ENCODE peak calls at places on chromosomes 5 and 9, in ten cellular contexts. One of them, this sample, is unnamed.

GRCh38 chr5:141567513-141568117 is 51.2 kb downstream of the DIAPH1 start:
- DNase-seq in left ventricle myocardium inferior: no peak
- DNase-seq in endothelial cell: no peak
- DNase-seq in Calu3: no peak
- DNase-seq in GM12865: peak
- DNase-seq in neural crest cell: no peak
- DNase-seq in thoracic aorta: no peak
- DNase-seq in B cell: no peak
- DNase-seq in BE2C: no peak
- DNase-seq in ascending aorta: no peak
- DNase-seq in this sample: no peak

GRCh38 chr5:128596071-128596470 is 58.0 kb upstream of the FBN2 start:
- DNase-seq in left ventricle myocardium inferior: no peak
- DNase-seq in endothelial cell: no peak
- DNase-seq in thoracic aorta: no peak
- DNase-seq in BE2C: no peak
- DNase-seq in B cell: no peak
- DNase-seq in neural crest cell: no peak
- DNase-seq in GM12865: no peak
- DNase-seq in Calu3: peak
- DNase-seq in ascending aorta: no peak
- DNase-seq in this sample: no peak

GRCh38 chr5:161165998-161166660 is 314.1 kb upstream of the ATP10B start:
- DNase-seq in Calu3: no peak
- DNase-seq in neural crest cell: no peak
- DNase-seq in ascending aorta: no peak
- DNase-seq in B cell: no peak
- DNase-seq in left ventricle myocardium inferior: no peak
- DNase-seq in BE2C: peak
- DNase-seq in endothelial cell: no peak
- DNase-seq in thoracic aorta: no peak
- DNase-seq in GM12865: no peak
- DNase-seq in this sample: no peak

GRCh38 chr9:125888220-125888619 is 141.0 kb downstream of the PBX3 start:
- DNase-seq in left ventricle myocardium inferior: no peak
- DNase-seq in B cell: no peak
- DNase-seq in Calu3: no peak
- DNase-seq in endothelial cell: no peak
- DNase-seq in BE2C: no peak
- DNase-seq in neural crest cell: no peak
- DNase-seq in thoracic aorta: no peak
- DNase-seq in GM12865: no peak
- DNase-seq in ascending aorta: no peak
- DNase-seq in this sample: no peak

GRCh38 chr9:12808569-12808968 is 33.7 kb downstream of the LURAP1L start:
- DNase-seq in B cell: no peak
- DNase-seq in GM12865: no peak
- DNase-seq in BE2C: no peak
- DNase-seq in neural crest cell: no peak
- DNase-seq in ascending aorta: no peak
- DNase-seq in thoracic aorta: no peak
- DNase-seq in endothelial cell: no peak
- DNase-seq in left ventricle myocardium inferior: no peak
- DNase-seq in Calu3: no peak
- DNase-seq in this sample: no peak

GRCh38 chr5:178106556-178107239 is 6.6 kb upstream of the N4BP3 start:
- DNase-seq in endothelial cell: no peak
- DNase-seq in Calu3: no peak
- DNase-seq in B cell: no peak
- DNase-seq in ascending aorta: no peak
- DNase-seq in left ventricle myocardium inferior: no peak
- DNase-seq in neural crest cell: no peak
- DNase-seq in BE2C: no peak
- DNase-seq in thoracic aorta: no peak
- DNase-seq in GM12865: peak
- DNase-seq in this sample: no peak

GRCh38 chr5:57779383-57780223 is 297.0 kb upstream of the ACTBL2 start:
- DNase-seq in GM12865: peak
- DNase-seq in Calu3: peak
- DNase-seq in ascending aorta: no peak
- DNase-seq in B cell: no peak
- DNase-seq in endothelial cell: peak
- DNase-seq in left ventricle myocardium inferior: peak
- DNase-seq in BE2C: peak
- DNase-seq in thoracic aorta: no peak
- DNase-seq in neural crest cell: peak
- DNase-seq in this sample: peak

GRCh38 chr9:130143974-130144373 is 28.2 kb upstream of the NCS1 start:
- DNase-seq in endothelial cell: no peak
- DNase-seq in neural crest cell: no peak
- DNase-seq in Calu3: no peak
- DNase-seq in B cell: no peak
- DNase-seq in GM12865: no peak
- DNase-seq in left ventricle myocardium inferior: peak
- DNase-seq in thoracic aorta: no peak
- DNase-seq in BE2C: no peak
- DNase-seq in ascending aorta: peak
- DNase-seq in this sample: peak

GRCh38 chr5:132205385-132206125 is 22.1 kb downstream of the P4HA2 start:
- DNase-seq in thoracic aorta: no peak
- DNase-seq in B cell: no peak
- DNase-seq in GM12865: peak
- DNase-seq in BE2C: peak
- DNase-seq in Calu3: no peak
- DNase-seq in neural crest cell: no peak
- DNase-seq in endothelial cell: no peak
- DNase-seq in left ventricle myocardium inferior: peak
- DNase-seq in ascending aorta: peak
- DNase-seq in this sample: no peak

GRCh38 chr9:78325343-78325742 is 28.4 kb downstream of the PSAT1 start:
- DNase-seq in thoracic aorta: no peak
- DNase-seq in left ventricle myocardium inferior: no peak
- DNase-seq in neural crest cell: peak
- DNase-seq in ascending aorta: no peak
- DNase-seq in BE2C: peak
- DNase-seq in B cell: no peak
- DNase-seq in GM12865: no peak
- DNase-seq in Calu3: no peak
- DNase-seq in endothelial cell: no peak
- DNase-seq in this sample: no peak

GRCh38 chr9:6938447-6938846 is 180.7 kb downstream of the KDM4C start:
- DNase-seq in B cell: no peak
- DNase-seq in Calu3: no peak
- DNase-seq in neural crest cell: no peak
- DNase-seq in BE2C: no peak
- DNase-seq in left ventricle myocardium inferior: no peak
- DNase-seq in endothelial cell: no peak
- DNase-seq in thoracic aorta: no peak
- DNase-seq in GM12865: no peak
- DNase-seq in ascending aorta: no peak
- DNase-seq in this sample: no peak

GRCh38 chr5:102811962-102812361 is 56.9 kb downstream of the PAM start:
- DNase-seq in thoracic aorta: no peak
- DNase-seq in BE2C: no peak
- DNase-seq in left ventricle myocardium inferior: no peak
- DNase-seq in Calu3: no peak
- DNase-seq in B cell: no peak
- DNase-seq in neural crest cell: no peak
- DNase-seq in endothelial cell: no peak
- DNase-seq in GM12865: no peak
- DNase-seq in ascending aorta: no peak
- DNase-seq in this sample: no peak

GRCh38 chr5:97915101-97915500 is 732.1 kb upstream of the RIOK2 start:
- DNase-seq in BE2C: no peak
- DNase-seq in GM12865: no peak
- DNase-seq in ascending aorta: no peak
- DNase-seq in endothelial cell: no peak
- DNase-seq in Calu3: no peak
- DNase-seq in B cell: no peak
- DNase-seq in left ventricle myocardium inferior: no peak
- DNase-seq in thoracic aorta: no peak
- DNase-seq in neural crest cell: no peak
- DNase-seq in this sample: no peak

GRCh38 chr9:79686381-79687130 is 114.8 kb downstream of the TLE4 start:
- DNase-seq in BE2C: no peak
- DNase-seq in neural crest cell: no peak
- DNase-seq in GM12865: no peak
- DNase-seq in thoracic aorta: peak
- DNase-seq in Calu3: no peak
- DNase-seq in B cell: no peak
- DNase-seq in left ventricle myocardium inferior: no peak
- DNase-seq in ascending aorta: peak
- DNase-seq in endothelial cell: no peak
- DNase-seq in this sample: no peak
- TF ChIP-seq CTCF in BE2C: no peak
- TF ChIP-seq CTCF in neural crest cell: no peak
- TF ChIP-seq CTCF in GM12865: no peak
- TF ChIP-seq CTCF in thoracic aorta: no peak
- TF ChIP-seq CTCF in Calu3: no peak
- TF ChIP-seq CTCF in B cell: no peak
- TF ChIP-seq CTCF in left ventricle myocardium inferior: no peak
- TF ChIP-seq CTCF in ascending aorta: no peak
- TF ChIP-seq CTCF in endothelial cell: no peak
- TF ChIP-seq CTCF in this sample: no peak

GRCh38 chr5:171309526-171310333 is 682 bp downstream of the TLX3 start:
- DNase-seq in Calu3: peak
- DNase-seq in GM12865: no peak
- DNase-seq in left ventricle myocardium inferior: no peak
- DNase-seq in neural crest cell: no peak
- DNase-seq in endothelial cell: peak
- DNase-seq in BE2C: no peak
- DNase-seq in ascending aorta: peak
- DNase-seq in B cell: no peak
- DNase-seq in thoracic aorta: no peak
- DNase-seq in this sample: peak

GRCh38 chr5:171311698-171312083 is 2.6 kb downstream of the TLX3 start:
- DNase-seq in left ventricle myocardium inferior: no peak
- DNase-seq in GM12865: no peak
- DNase-seq in Calu3: no peak
- DNase-seq in neural crest cell: no peak
- DNase-seq in endothelial cell: no peak
- DNase-seq in BE2C: no peak
- DNase-seq in B cell: no peak
- DNase-seq in ascending aorta: peak
- DNase-seq in thoracic aorta: no peak
- DNase-seq in this sample: no peak

GRCh38 chr5:171310816-171311697 is 2.0 kb downstream of the TLX3 start:
- DNase-seq in Calu3: no peak
- DNase-seq in neural crest cell: peak
- DNase-seq in GM12865: no peak
- DNase-seq in B cell: no peak
- DNase-seq in left ventricle myocardium inferior: no peak
- DNase-seq in ascending aorta: peak
- DNase-seq in thoracic aorta: no peak
- DNase-seq in BE2C: no peak
- DNase-seq in endothelial cell: peak
- DNase-seq in this sample: no peak

GRCh38 chr5:171309276-171309525 is 153 bp downstream of the TLX3 start:
- DNase-seq in BE2C: no peak
- DNase-seq in B cell: no peak
- DNase-seq in GM12865: no peak
- DNase-seq in thoracic aorta: no peak
- DNase-seq in neural crest cell: no peak
- DNase-seq in ascending aorta: peak
- DNase-seq in Calu3: no peak
- DNase-seq in left ventricle myocardium inferior: no peak
- DNase-seq in endothelial cell: no peak
- DNase-seq in this sample: no peak

DNA sequence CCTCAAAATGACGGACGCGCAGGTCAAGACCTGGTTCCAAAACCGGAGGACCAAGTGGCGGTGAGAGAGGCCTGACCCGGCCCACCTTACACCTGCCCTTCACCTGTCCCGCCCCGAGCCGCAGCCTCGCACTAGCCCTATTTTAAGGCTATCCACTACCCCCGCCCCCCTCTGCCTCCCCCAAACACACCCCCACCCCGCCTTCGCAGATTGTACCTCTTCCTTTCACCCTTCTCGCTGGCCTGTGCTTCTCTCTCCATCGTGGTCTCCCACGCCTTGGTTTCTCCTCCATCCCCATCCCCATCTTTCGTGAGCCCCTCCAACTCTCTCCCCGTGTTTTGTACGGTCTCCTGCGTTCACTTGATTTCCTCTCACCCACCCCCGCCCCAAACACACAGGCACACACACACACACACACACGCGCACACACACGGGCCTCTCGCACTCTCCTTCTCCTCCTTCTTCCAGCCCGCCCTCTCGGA is 1.3 kb downstream of the TLX3 start:
- DNase-seq in GM12865: no peak
- DNase-seq in Calu3: no peak
- DNase-seq in BE2C: no peak
- DNase-seq in left ventricle myocardium inferior: no peak
- DNase-seq in ascending aorta: peak
- DNase-seq in thoracic aorta: no peak
- DNase-seq in neural crest cell: no peak
- DNase-seq in B cell: no peak
- DNase-seq in endothelial cell: no peak
- DNase-seq in this sample: no peak
- TF ChIP-seq CTCF in GM12865: no peak
- TF ChIP-seq CTCF in Calu3: no peak
- TF ChIP-seq CTCF in BE2C: no peak
- TF ChIP-seq CTCF in left ventricle myocardium inferior: no peak
- TF ChIP-seq CTCF in ascending aorta: no peak
- TF ChIP-seq CTCF in thoracic aorta: no peak
- TF ChIP-seq CTCF in neural crest cell: peak
- TF ChIP-seq CTCF in B cell: no peak
- TF ChIP-seq CTCF in endothelial cell: peak
- TF ChIP-seq CTCF in this sample: peak

GRCh38 chr5:109141499-109142200 is 268.1 kb downstream of the PJA2 start:
- DNase-seq in thoracic aorta: no peak
- DNase-seq in endothelial cell: no peak
- DNase-seq in left ventricle myocardium inferior: no peak
- DNase-seq in ascending aorta: no peak
- DNase-seq in BE2C: no peak
- DNase-seq in Calu3: no peak
- DNase-seq in GM12865: no peak
- DNase-seq in neural crest cell: no peak
- DNase-seq in B cell: no peak
- DNase-seq in this sample: no peak
- TF ChIP-seq CTCF in thoracic aorta: no peak
- TF ChIP-seq CTCF in endothelial cell: peak
- TF ChIP-seq CTCF in left ventricle myocardium inferior: no peak
- TF ChIP-seq CTCF in ascending aorta: no peak
- TF ChIP-seq CTCF in BE2C: peak
- TF ChIP-seq CTCF in Calu3: no peak
- TF ChIP-seq CTCF in GM12865: no peak
- TF ChIP-seq CTCF in neural crest cell: no peak
- TF ChIP-seq CTCF in B cell: no peak
- TF ChIP-seq CTCF in this sample: no peak

GRCh38 chr9:123401879-123402513 is 46.0 kb downstream of the CRB2 start:
- DNase-seq in GM12865: peak
- DNase-seq in BE2C: peak
- DNase-seq in B cell: no peak
- DNase-seq in endothelial cell: peak
- DNase-seq in neural crest cell: peak
- DNase-seq in left ventricle myocardium inferior: no peak
- DNase-seq in thoracic aorta: no peak
- DNase-seq in Calu3: peak
- DNase-seq in ascending aorta: no peak
- DNase-seq in this sample: peak
- TF ChIP-seq CTCF in GM12865: peak
- TF ChIP-seq CTCF in BE2C: peak
- TF ChIP-seq CTCF in B cell: peak
- TF ChIP-seq CTCF in endothelial cell: peak
- TF ChIP-seq CTCF in neural crest cell: peak
- TF ChIP-seq CTCF in left ventricle myocardium inferior: peak
- TF ChIP-seq CTCF in thoracic aorta: peak
- TF ChIP-seq CTCF in Calu3: peak
- TF ChIP-seq CTCF in ascending aorta: peak
- TF ChIP-seq CTCF in this sample: peak

This sample was measured in activated CD8-positive, alpha-beta T cell treated with anti-CD3 and anti-CD28 coated beads for 36 hours.